ENCODE peak calls at places on chromosomes 13 and 19, in nine cellular contexts. H is endothelial cell of umbilical vein, S is A549, Y is A673, B is spleen, W is heart right ventricle, C is uterus, K is aorta, J is OCI-LY7. O is an unnamed sample. For H3K9me3, the result is how much of the 10 kb centered on the place peaks cover.

GRCh38 chr13:48094404-48094780 is 512 bp downstream of the MED4 start:
- DNase-seq in H (peak), S (no peak), Y (peak), B (no peak), W (no peak), C (no peak), K (no peak), J (peak), O (no peak)

GRCh38 chr19:38148337-38148736 is 75.7 kb downstream of the DPF1 start:
- DNase-seq in H (no peak), S (no peak), Y (no peak), B (no peak), W (peak), C (no peak), K (no peak), J (no peak), O (no peak)

GRCh38 chr13:109968876-109969577 is 182.6 kb upstream of the IRS2 start:
- DNase-seq in H (no peak), S (no peak), Y (no peak), B (no peak), W (peak), C (no peak), K (no peak), J (no peak), O (no peak)

GRCh38 chr19:40611096-40611495 is 9.9 kb downstream of the LTBP4 start:
- DNase-seq in H (no peak), S (no peak), Y (no peak), B (peak), W (no peak), C (no peak), K (no peak), J (no peak), O (no peak)

GRCh38 chr13:74134226-74134776 is at the start of gene KLF12:
- DNase-seq in H (peak), S (peak), Y (peak), B (peak), W (peak), C (peak), K (peak), J (peak), O (peak)

GRCh38 chr13:113742000-113742441 is 17.0 kb upstream of the TMEM255B start:
- DNase-seq in H (no peak), S (peak), Y (peak), B (peak), W (no peak), C (no peak), K (peak), J (no peak), O (peak)

GRCh38 chr13:46761866-46762265 is 35.1 kb downstream of the ESD start:
- DNase-seq in H (no peak), S (no peak), Y (no peak), B (no peak), W (no peak), C (no peak), K (no peak), J (no peak), O (no peak)

GRCh38 chr19:5804516-5805464 is at the start of gene NRTN:
- DNase-seq in H (no peak), S (no peak), Y (peak), B (peak), W (no peak), C (no peak), K (peak), J (peak), O (no peak)

GRCh38 chr19:1658446-1659433 is 6.3 kb upstream of the TCF3 start:
- DNase-seq in H (no peak), S (no peak), Y (no peak), B (no peak), W (no peak), C (no peak), K (no peak), J (no peak), O (no peak)

GRCh38 chr13:33236021-33236420 is 49.5 kb downstream of the STARD13 start:
- DNase-seq in H (peak), S (no peak), Y (no peak), B (no peak), W (no peak), C (no peak), K (no peak), J (no peak), O (no peak)

GRCh38 chr13:99484405-99484981 is 16.8 kb upstream of the TM9SF2 start:
- DNase-seq in H (no peak), S (no peak), Y (no peak), B (no peak), W (no peak), C (no peak), K (no peak), J (no peak), O (no peak)

GRCh38 chr13:47463726-47464125 is 537.3 kb downstream of the SUCLA2 start:
- DNase-seq in H (no peak), S (no peak), Y (no peak), B (no peak), W (no peak), C (no peak), K (no peak), J (no peak), O (peak)

GRCh38 chr13:58085819-58086218 is 454.3 kb downstream of the PCDH17 start:
- DNase-seq in H (no peak), S (no peak), Y (no peak), B (no peak), W (no peak), C (no peak), K (no peak), J (no peak), O (no peak)

GRCh38 chr13:64078025-64078424 is 2662.4 kb upstream of the PCDH20 start:
- DNase-seq in H (no peak), S (no peak), Y (no peak), B (no peak), W (no peak), C (no peak), K (no peak), J (no peak), O (peak)
- H3K4me3 ChIP-seq in H (no peak), S (no peak), Y (no peak), B (no peak), W (no peak), C (no peak), K (no peak), J (no peak), O (no peak)

GRCh38 chr19:58007285-58007684 is 4.7 kb upstream of the ZNF606 start:
- DNase-seq in H (no peak), S (peak), Y (peak), B (no peak), W (no peak), C (no peak), K (no peak), J (peak), O (no peak)

GRCh38 chr19:58001895-58002369 is 688 bp downstream of the ZNF606 start:
- DNase-seq in H (no peak), S (no peak), Y (peak), B (no peak), W (no peak), C (no peak), K (no peak), J (no peak), O (no peak)

GRCh38 chr19:58000677-58001076 is 1.9 kb downstream of the ZNF606 start:
- DNase-seq in H (no peak), S (no peak), Y (no peak), B (no peak), W (no peak), C (no peak), K (no peak), J (no peak), O (no peak)

GRCh38 chr19:58003153-58003828 is 671 bp upstream of the ZNF606 start:
- DNase-seq in H (no peak), S (no peak), Y (peak), B (peak), W (no peak), C (no peak), K (no peak), J (no peak), O (no peak)

DNA sequence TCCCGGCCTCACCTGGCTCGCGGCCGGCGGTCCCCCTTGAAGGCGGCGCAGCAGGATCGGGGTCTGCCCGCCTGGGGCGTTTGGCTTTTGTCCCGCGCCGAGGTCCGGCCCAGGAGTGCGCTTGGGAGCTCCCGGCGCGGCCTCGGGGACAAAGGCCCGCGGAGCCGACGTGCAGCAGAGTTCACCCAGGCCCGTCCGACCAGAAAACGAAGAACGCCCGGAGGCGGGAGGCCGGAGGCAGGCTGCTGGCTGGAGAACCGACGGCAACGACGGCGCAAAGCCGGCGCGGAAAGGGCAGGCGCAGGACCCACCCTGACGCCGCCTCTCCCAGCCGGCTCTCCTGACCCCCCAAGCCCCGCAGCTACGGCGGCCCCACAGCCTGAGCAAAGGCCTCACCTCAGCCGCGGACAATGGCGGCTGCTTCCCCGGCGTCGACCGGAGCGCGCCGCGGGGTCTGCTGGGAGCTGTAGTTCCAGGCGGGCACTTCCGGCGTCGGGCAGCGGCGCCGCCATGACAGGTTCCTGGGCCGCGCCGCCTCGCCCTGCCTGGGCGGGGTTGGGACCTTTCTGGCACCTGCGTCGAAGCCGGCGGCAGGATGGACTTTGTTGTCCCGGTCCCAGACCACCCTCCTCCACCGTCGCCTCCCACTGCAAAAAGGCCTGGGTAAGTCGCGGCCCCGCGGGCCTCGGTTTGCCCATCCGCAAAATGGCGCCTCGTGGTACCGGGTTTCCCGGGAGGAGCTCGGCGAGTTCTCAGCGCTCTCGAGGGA is at the start of gene ZNF606:
- DNase-seq in H (peak), S (peak), Y (peak), B (peak), W (peak), C (peak), K (peak), J (peak), O (peak)
- H3K9me3 ChIP-seq in H (under half), S (half or more), Y (half or more), B (half or more), W (half or more), C (under half), K (under half), J (under half), O (half or more)

DNA sequence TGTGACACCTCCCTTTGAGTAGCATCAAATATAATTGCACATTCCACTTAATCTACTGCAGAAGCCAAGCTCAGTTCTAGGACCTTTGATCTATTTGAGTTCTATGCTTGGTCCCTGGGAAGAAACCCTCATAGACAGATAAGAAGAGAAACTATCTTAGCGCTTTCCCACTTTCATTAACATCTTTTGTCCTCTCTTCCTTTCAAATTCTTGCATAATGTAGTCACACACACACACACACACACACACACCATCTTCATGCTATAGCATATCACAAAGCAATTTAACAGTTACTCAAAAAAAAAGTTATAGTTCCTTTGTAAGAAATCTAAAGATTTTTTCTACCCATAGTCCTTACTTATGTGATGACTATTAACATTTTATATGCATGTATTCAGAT is 735.9 kb upstream of the PCDH9 start:
- DNase-seq in H (no peak), S (no peak), Y (no peak), B (no peak), W (no peak), C (no peak), K (no peak), J (no peak), O (no peak)
- H3K4me3 ChIP-seq in H (no peak), S (no peak), Y (no peak), B (no peak), W (no peak), C (no peak), K (no peak), J (no peak), O (no peak)

DNA sequence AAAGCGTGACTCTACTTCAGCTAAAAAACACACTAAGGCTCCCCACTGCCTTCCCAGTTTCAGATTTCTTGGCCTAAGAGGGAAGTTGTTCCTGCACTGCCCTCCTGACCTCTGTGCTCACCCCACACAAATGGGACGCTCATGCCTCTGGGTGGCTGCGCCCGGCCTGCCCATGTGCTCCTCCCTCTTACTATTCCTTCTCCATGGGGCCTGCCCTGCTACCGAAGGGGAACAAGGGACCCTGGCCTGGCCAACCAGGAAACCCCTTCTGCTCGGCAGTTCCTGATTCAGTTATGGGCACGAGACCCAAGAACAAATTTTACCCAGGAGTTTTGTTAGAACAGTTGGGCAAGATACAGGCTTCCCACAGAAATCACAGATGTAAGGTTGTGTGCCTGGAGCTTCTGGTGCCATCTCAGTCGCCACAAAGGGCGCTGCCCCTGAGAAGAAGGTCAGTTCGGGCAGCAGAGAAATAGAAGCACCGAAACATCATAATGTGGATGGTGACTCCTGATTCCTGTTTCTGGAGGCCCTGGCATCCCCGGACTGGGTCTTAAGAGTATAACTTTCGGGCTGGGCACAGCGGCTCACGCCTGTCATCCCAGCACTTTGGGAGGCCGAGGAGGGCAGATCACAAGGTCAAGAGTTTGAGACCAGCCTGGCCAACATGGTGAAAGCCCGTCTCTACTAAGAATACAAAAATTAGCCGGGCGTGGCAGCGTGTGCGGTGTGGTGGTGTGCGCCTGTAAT is 5.4 kb upstream of the PLPP2 start:
- DNase-seq in H (no peak), S (no peak), Y (no peak), B (peak), W (no peak), C (no peak), K (peak), J (no peak), O (peak)
- H3K9me3 ChIP-seq in H (under half), S (under half), Y (under half), B (under half), W (under half), C (under half), K (under half), J (under half), O (under half)

GRCh38 chr19:2700660-2701360 is 1.7 kb downstream of the GNG7 start:
- DNase-seq in H (no peak), S (no peak), Y (no peak), B (peak), W (no peak), C (no peak), K (no peak), J (peak), O (no peak)

GRCh38 chr19:2701361-2702169 is 929 bp downstream of the GNG7 start:
- DNase-seq in H (no peak), S (no peak), Y (no peak), B (no peak), W (no peak), C (no peak), K (no peak), J (no peak), O (no peak)

GRCh38 chr19:2703077-2703437 is 563 bp upstream of the GNG7 start:
- DNase-seq in H (no peak), S (no peak), Y (no peak), B (no peak), W (no peak), C (no peak), K (no peak), J (no peak), O (no peak)

GRCh38 chr19:2702170-2703076 is at the start of gene GNG7:
- DNase-seq in H (peak), S (peak), Y (peak), B (peak), W (peak), C (peak), K (peak), J (peak), O (peak)

DNA sequence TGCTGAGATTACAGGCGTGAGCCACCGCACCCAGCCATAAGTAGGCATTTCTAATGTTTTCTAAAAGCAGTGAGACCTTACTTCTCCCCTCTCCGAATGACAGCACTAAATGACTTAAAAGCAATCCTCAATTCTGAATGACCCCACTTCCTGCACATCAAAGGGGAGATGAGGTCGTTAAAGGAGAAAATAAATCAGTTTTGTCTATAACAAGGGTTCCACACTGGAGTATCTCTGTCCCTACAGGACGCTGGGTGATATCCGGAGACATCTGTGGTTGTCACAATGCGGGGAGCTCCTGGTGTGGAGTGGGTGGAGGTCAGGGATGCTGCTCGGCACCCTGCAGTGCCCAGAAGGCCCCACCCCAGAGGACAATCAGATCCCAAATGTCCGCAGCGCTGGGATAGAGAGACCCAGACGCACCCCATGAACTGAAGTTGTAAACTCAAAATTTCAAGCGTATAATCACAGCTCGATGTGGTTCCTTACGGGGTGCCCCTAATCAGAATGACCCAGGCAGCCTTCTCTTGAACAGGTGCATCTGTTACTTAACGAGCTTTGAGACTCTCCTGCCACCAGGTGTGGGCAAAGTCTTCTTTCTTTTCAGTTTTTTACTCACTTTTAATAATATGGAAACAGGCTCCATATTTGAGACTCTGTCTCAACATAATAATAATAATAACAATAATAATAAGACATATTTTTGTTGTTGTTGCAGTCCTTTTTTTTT is 2.9 kb downstream of the GNG7 start:
- DNase-seq in H (no peak), S (no peak), Y (no peak), B (no peak), W (no peak), C (no peak), K (no peak), J (peak), O (no peak)
- H3K4me3 ChIP-seq in H (no peak), S (no peak), Y (no peak), B (no peak), W (no peak), C (no peak), K (no peak), J (peak), O (no peak)

GRCh38 chr19:58010507-58010906 is 7.9 kb upstream of the ZNF606 start:
- DNase-seq in H (no peak), S (no peak), Y (no peak), B (no peak), W (no peak), C (no peak), K (no peak), J (no peak), O (peak)
- H3K9me3 ChIP-seq in H (under half), S (half or more), Y (under half), B (half or more), W (under half), C (under half), K (under half), J (under half), O (under half)

DNA sequence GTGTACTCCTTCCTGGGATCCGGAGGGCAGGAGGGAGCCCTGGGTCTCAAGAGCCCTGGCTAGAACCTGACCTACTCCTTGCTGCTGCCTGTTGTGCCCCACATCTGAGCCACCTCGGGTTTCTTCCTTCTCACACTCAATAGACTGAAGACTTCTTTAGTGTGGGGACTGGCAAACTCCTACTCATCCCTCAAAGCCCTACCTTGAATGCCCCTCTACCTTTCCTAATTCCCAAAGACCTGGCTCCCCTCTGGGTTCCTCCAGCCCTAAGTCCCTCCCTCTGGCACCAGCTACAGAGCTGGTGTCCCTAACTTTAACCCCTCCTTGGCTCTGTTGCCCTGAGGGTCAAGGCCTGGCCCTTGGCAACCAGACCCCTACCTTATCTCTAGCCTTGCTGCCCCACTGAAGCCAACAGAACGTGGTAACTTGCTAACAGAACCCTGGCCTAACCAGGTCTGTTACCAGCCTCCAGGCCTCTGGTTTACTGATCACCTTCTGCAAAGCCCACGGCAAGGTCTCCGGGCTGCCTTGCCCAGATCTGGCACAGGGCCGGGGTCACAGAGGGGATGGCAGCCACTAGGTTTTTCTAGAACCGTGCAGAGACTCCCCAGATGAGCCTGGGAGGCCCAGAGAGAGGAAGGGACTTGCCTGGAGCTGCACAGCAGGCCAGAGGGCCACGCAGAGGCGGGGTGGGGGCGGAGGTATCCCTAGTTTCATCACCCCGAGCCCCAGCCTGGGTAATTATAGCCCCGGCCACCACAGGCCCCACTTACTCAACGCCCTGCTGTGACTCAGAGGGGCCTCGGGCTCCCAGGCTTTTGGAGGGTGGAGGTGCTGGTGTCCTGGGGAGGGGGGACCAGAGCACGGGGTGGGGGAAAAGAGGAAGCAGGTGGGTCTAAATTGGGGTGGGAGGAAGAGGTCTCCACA is 15.3 kb downstream of the ZBTB7A start:
- DNase-seq in H (no peak), S (peak), Y (no peak), B (no peak), W (no peak), C (peak), K (peak), J (no peak), O (peak)
- H3K4me3 ChIP-seq in H (no peak), S (peak), Y (no peak), B (no peak), W (no peak), C (no peak), K (no peak), J (no peak), O (peak)

GRCh38 chr19:9151367-9151766 is 11.2 kb downstream of the ZNF317 start:
- DNase-seq in H (no peak), S (no peak), Y (no peak), B (no peak), W (no peak), C (no peak), K (no peak), J (no peak), O (no peak)
- H3K9me3 ChIP-seq in H (under half), S (half or more), Y (half or more), B (half or more), W (under half), C (under half), K (under half), J (half or more), O (under half)

O was measured in left lung.